ENCODE peak calls at places on chromosomes 4 and X, in six cellular contexts. S, V, I, X, Z and U are unnamed samples.

GRCh38 chr4:14178421-14178820 is 550.9 kb upstream of the BOD1L1 start:
- DNase-seq in V (peak), I (no peak), S (no peak), Z (no peak), X (peak), U (peak)

GRCh38 chr4:122854444-122854843 is 27.8 kb downstream of the FGF2 start:
- DNase-seq in V (no peak), X (no peak), Z (no peak), I (no peak), S (no peak), U (peak)

GRCh38 chr4:86720508-86721068 is 126.5 kb downstream of the PTPN13 start:
- DNase-seq in X (no peak), I (no peak), V (peak), Z (no peak), S (no peak), U (peak)

GRCh38 chr4:84177831-84178230 is 321.3 kb downstream of the NKX6-1 start:
- DNase-seq in Z (no peak), V (no peak), X (no peak), I (no peak), S (no peak), U (no peak)

GRCh38 chr4:72275381-72275780 is 243.6 kb downstream of the NPFFR2 start:
- DNase-seq in V (no peak), Z (no peak), I (no peak), X (no peak), S (no peak), U (no peak)

GRCh38 chr4:21790437-21791029 is 158.0 kb downstream of the KCNIP4 start:
- DNase-seq in V (peak), X (no peak), I (no peak), S (peak), Z (no peak), U (peak)

GRCh38 chr4:1207157-1207470 is 34.7 kb upstream of the SPON2 start:
- DNase-seq in S (no peak), X (no peak), I (no peak), Z (no peak), V (no peak), U (no peak)

GRCh38 chr4:14345356-14345775 is 656.9 kb upstream of the CPEB2 start:
- DNase-seq in S (no peak), V (peak), X (peak), Z (peak), I (no peak), U (peak)

GRCh38 chr4:100299019-100299418 is 108.8 kb upstream of the DDIT4L start:
- DNase-seq in X (peak), V (peak), I (no peak), S (peak), Z (peak), U (peak)

GRCh38 chrX:115233497-115234219 is at the start of gene LRCH2:
- DNase-seq in X (no peak), S (no peak), I (peak), V (peak), Z (no peak), U (peak)

GRCh38 chr4:25030283-25031076 is at the start of gene LGI2:
- DNase-seq in X (no peak), Z (no peak), V (no peak), S (no peak), I (no peak), U (peak)

GRCh38 chr4:73434311-73434710 is 1.7 kb upstream of the AFP start:
- DNase-seq in Z (no peak), X (no peak), I (no peak), S (peak), V (peak), U (peak)

GRCh38 chrX:47233333-47234113 is 714 bp downstream of the USP11 start:
- DNase-seq in I (peak), X (peak), S (peak), Z (peak), V (peak), U (peak)

GRCh38 chrX:17414839-17415238 is 39.8 kb downstream of the NHS start:
- DNase-seq in S (no peak), I (no peak), X (no peak), Z (no peak), V (no peak), U (no peak)

GRCh38 chr4:185328586-185328985 is 67.1 kb downstream of the LRP2BP start:
- DNase-seq in X (no peak), S (no peak), Z (no peak), I (no peak), V (no peak), U (no peak)

GRCh38 chr4:78310732-78311100 is 240.9 kb upstream of the ANXA3 start:
- DNase-seq in S (no peak), Z (no peak), I (no peak), V (no peak), X (no peak), U (no peak)